ENCODE peak calls at places on chromosome 15, in seven cellular contexts. L, I, M, W, Z, R and A are unnamed samples.

GRCh38 chr15:71448688-71449114 is 333.4 kb downstream of the THSD4 start:
- DNase-seq in L (no peak), I (no peak), M (peak; percentile 61), W (peak; percentile 52), Z (peak; percentile 56), R (peak; percentile 69), A (peak; percentile 79)

GRCh38 chr15:74725241-74725774 is at the start of gene CYP1A1:
- DNase-seq in L (no peak), I (no peak), M (peak; percentile 28), W (peak; percentile 31), Z (peak; percentile 40), R (no peak), A (peak; percentile 67)

GRCh38 chr15:95972136-95972553 is 358.4 kb upstream of the NR2F2 start:
- DNase-seq in L (no peak), I (peak; percentile 59), M (no peak), W (no peak), Z (no peak), R (no peak), A (no peak)

GRCh38 chr15:73318463-73319351 is 50.1 kb downstream of the HCN4 start:
- DNase-seq in L (no peak), I (no peak), M (peak; percentile 54), W (no peak), Z (no peak), R (peak; percentile 43), A (peak; percentile 31)

GRCh38 chr15:46316024-46316423 is 681.2 kb downstream of the SQOR start:
- DNase-seq in L (no peak), I (no peak), M (no peak), W (no peak), Z (no peak), R (no peak), A (no peak)

GRCh38 chr15:32691316-32692032 is 26.3 kb upstream of the GREM1 start:
- DNase-seq in L (no peak), I (no peak), M (no peak), W (no peak), Z (no peak), R (no peak), A (no peak)

GRCh38 chr15:71231678-71232224 is 116.5 kb downstream of the THSD4 start:
- DNase-seq in L (no peak), I (no peak), M (peak; percentile 43), W (no peak), Z (no peak), R (no peak), A (peak; percentile 87)

GRCh38 chr15:74281147-74282133 is 45.3 kb downstream of the CCDC33 start:
- DNase-seq in L (no peak), I (no peak), M (no peak), W (no peak), Z (no peak), R (no peak), A (no peak)

GRCh38 chr15:60890361-60890991 is 338.6 kb downstream of the RORA start:
- DNase-seq in L (no peak), I (no peak), M (no peak), W (no peak), Z (no peak), R (no peak), A (no peak)

GRCh38 chr15:39959411-39959810 is 25.5 kb downstream of the EIF2AK4 start:
- DNase-seq in L (no peak), I (no peak), M (no peak), W (no peak), Z (no peak), R (no peak), A (no peak)

GRCh38 chr15:49036650-49037545 is 9.3 kb downstream of the SECISBP2L start:
- DNase-seq in L (no peak), I (no peak), M (no peak), W (no peak), Z (no peak), R (no peak), A (no peak)

GRCh38 chr15:20356444-20357138 is 185.0 kb downstream of the GOLGA6L6 start:
- DNase-seq in L (peak; percentile 61), I (peak; percentile 72), M (peak; percentile 81), W (peak; percentile 52), Z (peak; percentile 75), R (peak; percentile 35), A (no peak)

GRCh38 chr15:38905634-38906033 is 341.0 kb upstream of the RASGRP1 start:
- DNase-seq in L (no peak), I (no peak), M (no peak), W (no peak), Z (no peak), R (no peak), A (no peak)

GRCh38 chr15:56732135-56732880 is 1.0 kb downstream of the ZNF280D start:
- DNase-seq in L (no peak), I (peak; percentile 28), M (peak; percentile 32), W (no peak), Z (no peak), R (peak; percentile 20), A (peak; percentile 15)

GRCh38 chr15:39553947-39554731 is 26.7 kb upstream of the THBS1 start:
- DNase-seq in L (no peak), I (no peak), M (no peak), W (no peak), Z (no peak), R (no peak), A (no peak)

GRCh38 chr15:88700716-88701115 is 61.9 kb downstream of the ISG20 start:
- DNase-seq in L (no peak), I (no peak), M (no peak), W (no peak), Z (no peak), R (no peak), A (no peak)

GRCh38 chr15:31271706-31272557 is 54.7 kb upstream of the KLF13 start:
- DNase-seq in L (no peak), I (no peak), M (peak; percentile 11), W (peak; percentile 12), Z (no peak), R (no peak), A (no peak)
- H3K4me1 ChIP-seq in L (peaks cover 44% of the 10 kb centered on the region), I (no peaks in the 10 kb centered on the region), M (no peaks in the 10 kb centered on the region), W (peaks cover 9% of the 10 kb centered on the region), Z (no peaks in the 10 kb centered on the region), R (peaks cover 1% of the 10 kb centered on the region), A (no peaks in the 10 kb centered on the region)

GRCh38 chr15:89903858-89904130 is 9.0 kb downstream of the ARPIN start:
- DNase-seq in L (no peak), I (no peak), M (no peak), W (no peak), Z (no peak), R (no peak), A (no peak)

GRCh38 chr15:89907289-89907688 is 5.5 kb downstream of the ARPIN start:
- DNase-seq in L (no peak), I (no peak), M (no peak), W (no peak), Z (no peak), R (no peak), A (no peak)

GRCh38 chr15:89904519-89904918 is 8.2 kb downstream of the ARPIN start:
- DNase-seq in L (no peak), I (no peak), M (no peak), W (no peak), Z (no peak), R (no peak), A (no peak)

GRCh38 chr15:89908226-89908625 is 4.5 kb downstream of the ARPIN start:
- DNase-seq in L (no peak), I (no peak), M (no peak), W (no peak), Z (no peak), R (no peak), A (no peak)

DNA sequence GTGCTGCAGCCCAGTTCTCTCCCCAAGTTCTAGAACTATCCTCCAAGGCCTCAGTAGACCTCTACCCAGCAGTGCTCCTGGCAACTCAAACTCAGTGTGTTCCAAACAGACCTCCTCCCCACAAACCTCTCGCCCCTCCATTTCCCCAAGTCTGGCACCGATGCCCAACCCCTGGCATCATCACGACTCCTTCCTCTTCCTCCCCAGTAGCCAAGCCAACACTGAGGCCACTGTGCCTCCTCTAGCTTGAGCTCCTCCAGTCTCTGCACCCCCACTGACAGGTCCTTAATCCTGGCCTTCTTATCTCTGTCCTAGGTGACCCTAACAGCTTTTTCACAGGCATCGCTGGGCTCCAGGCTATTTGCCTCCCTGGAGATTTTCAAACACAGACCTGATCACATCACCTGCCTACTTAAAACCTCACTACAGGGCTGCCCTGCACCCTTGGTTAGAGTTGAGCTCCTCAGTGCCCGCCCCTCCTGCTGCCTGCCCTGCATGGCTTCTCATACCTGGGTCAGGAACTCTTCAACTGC is 6.8 kb downstream of the ARPIN start:
- DNase-seq in L (no peak), I (no peak), M (no peak), W (no peak), Z (no peak), R (no peak), A (no peak)
- H3K36me3 ChIP-seq in L (no peaks in the 10 kb centered on the region), I (no peaks in the 10 kb centered on the region), M (no peaks in the 10 kb centered on the region), W (peaks cover 14% of the 10 kb centered on the region), Z (peaks cover 44% of the 10 kb centered on the region), R (peaks cover 87% of the 10 kb centered on the region), A (peaks cover 6% of the 10 kb centered on the region)

DNA sequence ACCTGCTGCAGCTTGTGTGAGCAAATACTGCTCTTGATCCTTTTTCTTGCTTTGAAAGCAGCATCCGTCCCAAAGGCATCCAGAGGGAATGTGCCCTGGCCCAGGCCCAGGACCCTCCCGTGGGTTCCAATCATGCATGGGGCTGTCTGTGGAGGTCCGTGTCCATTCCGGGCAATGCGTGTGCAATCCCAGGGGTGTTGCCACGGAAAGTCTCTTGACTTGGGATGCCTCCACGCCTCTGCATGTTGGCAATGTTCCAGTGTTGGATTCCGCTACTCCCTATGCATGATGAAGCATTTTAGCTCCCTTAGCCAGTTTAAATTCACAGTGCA is 105.7 kb downstream of the SNRPN start:
- DNase-seq in L (no peak), I (no peak), M (peak; percentile 3), W (no peak), Z (no peak), R (no peak), A (no peak)
- H3K9me3 ChIP-seq in L (peaks cover 42% of the 10 kb centered on the region), I (peaks cover 66% of the 10 kb centered on the region), M (no peaks in the 10 kb centered on the region), W (peaks cover 51% of the 10 kb centered on the region), Z (peaks cover 100% of the 10 kb centered on the region), R (peaks cover 100% of the 10 kb centered on the region), A (peaks cover 28% of the 10 kb centered on the region)

GRCh38 chr15:85636351-85636750 is 158.4 kb downstream of the KLHL25 start:
- DNase-seq in L (no peak), I (no peak), M (no peak), W (no peak), Z (no peak), R (no peak), A (no peak)

GRCh38 chr15:85642054-85642692 is 152.6 kb downstream of the KLHL25 start:
- DNase-seq in L (no peak), I (peak; percentile 57), M (no peak), W (no peak), Z (no peak), R (no peak), A (no peak)

GRCh38 chr15:85642693-85643058 is 152.0 kb downstream of the KLHL25 start:
- DNase-seq in L (no peak), I (peak; percentile 73), M (peak; percentile 74), W (peak; percentile 77), Z (no peak), R (no peak), A (no peak)

DNA sequence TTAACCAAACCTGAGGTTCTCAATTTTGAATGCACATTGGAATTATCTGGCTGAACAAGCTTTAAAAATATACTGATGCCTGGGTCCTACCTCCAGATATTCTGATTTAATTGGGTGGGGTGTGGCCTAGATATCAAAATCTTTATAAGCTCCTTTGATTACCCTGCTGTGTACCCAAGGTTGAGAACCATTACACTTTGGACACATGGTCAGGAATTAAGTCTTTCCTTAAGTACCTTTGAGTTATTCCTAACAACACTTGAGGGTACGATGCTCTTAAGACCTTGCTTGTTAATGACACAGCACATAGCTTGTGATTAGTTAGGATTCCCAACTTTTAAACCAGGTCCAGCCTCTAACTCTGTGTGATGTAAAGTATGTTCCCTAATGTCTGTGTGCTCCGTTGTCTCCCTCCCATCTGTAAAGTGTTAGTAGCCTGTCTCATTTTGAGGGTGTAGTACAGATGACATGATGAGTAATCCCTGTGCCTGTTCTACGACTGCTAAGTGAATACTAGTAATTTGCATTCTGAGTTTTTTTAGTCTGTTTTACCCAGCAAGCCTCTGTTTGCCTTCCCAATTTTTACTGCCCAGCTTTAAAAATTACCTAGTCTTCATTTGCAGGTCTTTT is 154.9 kb downstream of the KLHL25 start:
- DNase-seq in L (no peak), I (no peak), M (no peak), W (no peak), Z (no peak), R (no peak), A (peak; percentile 52)
- H3K4me1 ChIP-seq in L (peaks cover under 1% of the 10 kb centered on the region), I (peaks cover 10% of the 10 kb centered on the region), M (peaks cover 11% of the 10 kb centered on the region), W (peaks cover 49% of the 10 kb centered on the region), Z (peaks cover 20% of the 10 kb centered on the region), R (no peaks in the 10 kb centered on the region), A (no peaks in the 10 kb centered on the region)